ENCODE peak calls at places on chromosomes 5 and 9, in six cellular contexts. C is heart left ventricle, F is Peyer's patch, S is adrenal gland, H is PC-3, I is SK-N-SH. Q is an unnamed sample.

GRCh38 chr5:98773464-98774191 is at the start of gene RGMB:
- DNase-seq in C (peak), F (peak), S (peak), H (peak), I (peak), Q (peak)

GRCh38 chr9:25716220-25716872 is 38.1 kb upstream of the TUSC1 start:
- DNase-seq in C (no peak), F (no peak), S (peak), H (peak), I (peak), Q (no peak)

GRCh38 chr5:54990751-54991349 is 5.5 kb upstream of the ESM1 start:
- DNase-seq in C (no peak), F (no peak), S (no peak), H (peak), I (no peak), Q (no peak)

GRCh38 chr5:15452030-15452429 is 48.0 kb upstream of the FBXL7 start:
- DNase-seq in C (no peak), F (no peak), S (no peak), H (no peak), I (no peak), Q (no peak)

GRCh38 chr5:109215040-109215439 is 194.7 kb downstream of the PJA2 start:
- DNase-seq in C (no peak), F (no peak), S (no peak), H (no peak), I (no peak), Q (no peak)

GRCh38 chr5:168315991-168316578 is 24.6 kb downstream of the WWC1 start:
- DNase-seq in C (no peak), F (peak), S (no peak), H (peak), I (no peak), Q (no peak)

GRCh38 chr9:83937861-83938455 is 16.7 kb upstream of the KIF27 start:
- DNase-seq in C (no peak), F (peak), S (no peak), H (peak), I (peak), Q (no peak)

GRCh38 chr5:115977988-115978387 is 15.7 kb downstream of the LVRN start:
- DNase-seq in C (no peak), F (no peak), S (no peak), H (peak), I (no peak), Q (no peak)

GRCh38 chr5:142386151-142387021 is 61.6 kb upstream of the SPRY4 start:
- DNase-seq in C (no peak), F (no peak), S (no peak), H (peak), I (no peak), Q (no peak)

GRCh38 chr9:109101810-109102209 is 17.9 kb downstream of the TMEM245 start:
- DNase-seq in C (no peak), F (no peak), S (no peak), H (peak), I (no peak), Q (no peak)

GRCh38 chr9:77514886-77515711 is 133.0 kb downstream of the GNA14 start:
- DNase-seq in C (peak), F (no peak), S (peak), H (peak), I (no peak), Q (no peak)

GRCh38 chr9:134971196-134971595 is 53.5 kb upstream of the FCN1 start:
- DNase-seq in C (peak), F (peak), S (no peak), H (no peak), I (no peak), Q (no peak)

GRCh38 chr5:133343196-133343595 is 269.1 kb downstream of the FSTL4 start:
- DNase-seq in C (no peak), F (no peak), S (no peak), H (no peak), I (no peak), Q (no peak)

GRCh38 chr9:18721267-18722079 is 247.5 kb downstream of the ADAMTSL1 start:
- DNase-seq in C (no peak), F (no peak), S (no peak), H (no peak), I (no peak), Q (no peak)

GRCh38 chr5:72032769-72033168 is 74.5 kb upstream of the MAP1B start:
- DNase-seq in C (no peak), F (no peak), S (no peak), H (no peak), I (no peak), Q (no peak)

GRCh38 chr5:150497274-150497988 is 10.5 kb upstream of the NDST1 start:
- DNase-seq in C (no peak), F (peak), S (peak), H (peak), I (peak), Q (no peak)

DNA sequence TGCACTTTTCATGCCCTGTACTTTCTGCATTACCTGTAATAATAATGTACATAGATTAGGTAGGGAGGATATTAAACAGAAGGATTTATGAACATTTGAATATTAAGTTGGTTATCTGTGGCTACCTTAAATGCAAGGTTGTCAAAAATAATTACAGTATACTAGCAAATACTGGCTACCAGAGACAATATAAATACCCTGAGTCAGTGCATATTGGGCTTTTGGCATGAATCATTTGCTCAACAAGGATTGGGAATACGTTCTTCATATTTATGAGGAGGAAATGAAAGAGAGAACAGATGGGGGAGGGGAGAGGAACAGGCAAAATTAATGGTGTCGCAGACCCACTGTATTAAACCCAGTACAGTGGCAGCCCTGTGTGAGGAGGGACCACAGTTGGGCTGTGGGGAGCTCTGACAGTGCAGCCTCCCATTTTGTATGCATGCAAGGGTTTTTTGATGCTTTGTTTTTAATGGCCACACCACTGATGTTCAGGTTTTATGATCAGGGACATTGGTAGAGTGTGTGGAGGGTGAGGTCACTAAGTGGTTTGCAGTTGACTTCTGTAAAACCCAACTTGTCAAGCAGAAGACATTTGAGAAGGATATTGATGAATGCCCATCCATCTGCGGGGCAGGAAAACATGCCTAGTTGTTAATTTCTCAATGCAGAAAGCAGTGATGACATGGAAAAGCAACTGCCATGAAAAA is 56.9 kb downstream of the MVB12B start:
- DNase-seq in C (no peak), F (no peak), S (peak), H (peak), I (no peak), Q (no peak)
- H3K27ac ChIP-seq in C (no peak), F (no peak), S (no peak), H (peak), I (no peak), Q (no peak)

DNA sequence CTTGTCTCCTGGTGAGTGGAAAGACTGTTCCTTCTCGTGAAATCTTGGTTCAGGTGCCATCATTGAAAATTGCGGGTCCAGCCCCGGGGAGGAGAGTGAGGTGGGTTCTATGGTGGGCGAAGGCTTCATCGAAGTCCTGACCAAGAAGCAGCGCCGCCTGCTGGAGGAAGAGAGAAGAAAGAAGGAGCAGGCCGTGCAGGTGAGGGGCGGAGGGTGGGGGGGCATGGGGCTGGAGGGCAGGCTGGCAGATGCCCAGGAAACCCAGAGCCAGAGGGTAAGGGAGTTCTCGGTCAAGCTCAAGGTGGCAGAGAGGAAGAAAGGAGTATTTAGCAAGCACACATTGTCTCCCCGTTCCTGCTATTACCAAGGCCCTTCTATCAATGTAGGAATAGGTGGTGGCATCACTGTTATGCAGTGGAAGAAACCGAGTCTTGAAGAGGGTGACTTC is 24.3 kb upstream of the POMT1 start:
- DNase-seq in C (no peak), F (peak), S (peak), H (peak), I (peak), Q (peak)
- TF ChIP-seq CTCF in C (peak), F (peak), S (peak), H (peak), I (peak), Q (peak)

GRCh38 chr5:159262472-159262858 is 625 bp upstream of the UBLCP1 start:
- DNase-seq in C (no peak), F (no peak), S (no peak), H (peak), I (peak), Q (no peak)

GRCh38 chr5:159258361-159258760 is 4.7 kb upstream of the UBLCP1 start:
- DNase-seq in C (no peak), F (no peak), S (no peak), H (no peak), I (no peak), Q (no peak)

GRCh38 chr5:159257629-159258283 is 5.3 kb upstream of the UBLCP1 start:
- DNase-seq in C (no peak), F (no peak), S (no peak), H (no peak), I (no peak), Q (no peak)

GRCh38 chr5:159262859-159263568 is at the start of gene UBLCP1:
- DNase-seq in C (peak), F (peak), S (peak), H (peak), I (peak), Q (peak)

DNA sequence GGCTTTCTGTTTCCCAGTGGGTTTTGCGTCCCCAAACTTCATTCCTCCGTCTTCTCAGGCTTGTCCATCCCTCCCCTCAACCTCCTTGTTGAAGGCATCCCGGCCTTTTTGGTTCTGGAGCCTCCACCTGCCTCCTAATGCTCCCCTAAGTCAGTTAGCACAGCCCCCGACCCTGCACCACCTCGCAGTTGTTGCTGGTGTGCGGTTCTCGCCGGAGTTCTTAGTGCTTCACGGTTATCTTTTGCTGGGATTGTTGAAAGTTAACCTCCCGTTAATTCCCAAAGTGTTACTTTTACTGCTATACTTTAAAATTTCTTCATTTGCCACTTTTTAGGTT is 447 bp downstream of the UBLCP1 start:
- DNase-seq in C (no peak), F (no peak), S (no peak), H (no peak), I (no peak), Q (no peak)
- H3K27ac ChIP-seq in C (peak), F (peak), S (peak), H (peak), I (peak), Q (peak)

GRCh38 chr9:33719581-33720374 is 75.6 kb upstream of the PRSS3 start:
- DNase-seq in C (no peak), F (peak), S (no peak), H (peak), I (peak), Q (no peak)
- TF ChIP-seq CTCF in C (peak), F (peak), S (peak), H (peak), I (peak), Q (peak)

Q was measured in CD4-positive, alpha-beta T cell.